ENCODE peak calls at places on chromosomes 16 and 17, in nine cellular contexts. T is ascending aorta, P is aorta, J is cardiac muscle cell, Q is lung, M is tibial artery, C is adrenal gland, N is right cardiac atrium, O is PC-3. L is an unnamed sample.
A peak's percentile ranks its signal among the peaks of the same experiment; 100 is the strongest.

GRCh38 chr16:83037102-83037501 is 410.3 kb downstream of the CDH13 start:
- DNase-seq in C (no peak), O (no peak), P (no peak), Q (no peak), T (no peak), J (peak; percentile 2), N (no peak), M (no peak), L (no peak)

GRCh38 chr17:66946251-66946650 is 18.3 kb upstream of the CACNG4 start:
- DNase-seq in M (no peak), P (no peak), T (no peak), Q (no peak), O (no peak), C (no peak), J (no peak), N (no peak), L (no peak)

GRCh38 chr16:85286970-85287814 is 174.9 kb upstream of the CIBAR2 start:
- DNase-seq in P (no peak), T (no peak), C (peak; percentile 86), N (peak; percentile 90), Q (peak; percentile 36), M (peak; percentile 40), O (no peak), J (peak; percentile 38), L (peak; percentile 83)

GRCh38 chr16:12255919-12256665 is 279.6 kb downstream of the SNX29 start:
- DNase-seq in M (no peak), T (no peak), Q (no peak), N (no peak), P (no peak), C (no peak), O (no peak), J (no peak), L (no peak)

GRCh38 chr16:31513126-31513525 is 4.9 kb upstream of the RUSF1 start:
- DNase-seq in C (no peak), O (peak; percentile 82), N (no peak), J (peak; percentile 32), Q (no peak), M (no peak), P (no peak), T (no peak), L (peak; percentile 62)

GRCh38 chr16:72956124-72957064 is 91.5 kb downstream of the ZFHX3 start:
- DNase-seq in P (peak; percentile 34), N (no peak), M (peak; percentile 55), O (no peak), C (no peak), J (no peak), Q (no peak), T (no peak), L (no peak)

GRCh38 chr17:61556224-61557188 is 34.5 kb downstream of the NACA2 start:
- DNase-seq in C (no peak), J (peak; percentile 24), Q (no peak), T (no peak), P (no peak), O (peak; percentile 28), M (no peak), N (no peak), L (peak; percentile 33)

GRCh38 chr16:3152022-3152272 is 17.1 kb downstream of the ZNF213 start:
- DNase-seq in O (no peak), J (no peak), T (no peak), M (no peak), Q (no peak), P (peak; percentile 69), N (peak; percentile 43), C (no peak), L (peak; percentile 45)

GRCh38 chr17:1644493-1645206 is 882 bp downstream of the SCARF1 start:
- DNase-seq in J (peak; percentile 25), M (no peak), T (no peak), N (peak; percentile 59), O (peak; percentile 55), C (no peak), Q (no peak), P (peak; percentile 73), L (peak; percentile 15)

GRCh38 chr17:1645207-1646171 is at the start of gene SCARF1:
- DNase-seq in P (peak; percentile 80), M (peak; percentile 58), C (peak; percentile 78), Q (no peak), T (peak; percentile 70), J (no peak), O (no peak), N (peak; percentile 91), L (no peak)

GRCh38 chr17:1646199-1646875 is 805 bp upstream of the SCARF1 start:
- DNase-seq in M (no peak), P (no peak), C (no peak), O (no peak), Q (no peak), N (peak; percentile 45), T (no peak), J (no peak), L (no peak)

GRCh38 chr17:1643293-1643998 is 2.1 kb downstream of the SCARF1 start:
- DNase-seq in Q (peak; percentile 76), J (peak; percentile 23), C (no peak), N (peak; percentile 71), O (peak; percentile 68), T (no peak), P (peak; percentile 82), M (no peak), L (no peak)

DNA sequence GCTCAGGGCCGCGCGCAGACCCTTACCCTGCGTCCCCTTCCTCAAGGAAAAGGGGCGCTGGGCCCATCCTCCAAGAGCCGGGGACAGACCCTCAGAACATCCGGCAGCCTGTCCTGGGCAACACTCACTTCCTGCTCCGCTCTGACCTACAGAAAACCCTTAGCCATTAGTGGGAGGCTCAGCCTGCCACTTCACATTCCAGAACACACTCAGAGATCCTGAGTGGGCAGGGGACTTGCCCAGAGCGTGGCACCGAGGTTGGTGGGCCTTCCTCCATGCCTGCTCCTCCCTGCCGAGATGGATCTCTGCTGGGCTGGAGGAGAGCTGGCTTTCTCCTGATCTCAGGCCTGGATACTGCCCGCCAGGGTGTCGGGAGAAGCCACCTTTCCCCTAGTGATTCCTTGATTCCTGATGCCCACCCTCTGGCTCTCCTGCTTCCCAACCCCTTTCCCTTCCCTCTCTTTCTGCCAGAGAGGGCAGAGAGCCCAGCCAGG is 1.5 kb downstream of the SCARF1 start:
- DNase-seq in C (no peak), Q (peak; percentile 72), N (peak; percentile 63), J (peak; percentile 24), O (no peak), P (no peak), T (no peak), M (no peak), L (no peak)
- H3K4me3 ChIP-seq in C (no peak overlapping the region), Q (peak overlapping the region; percentile 29), N (peak overlapping the region; percentile 37), J (no peak overlapping the region), O (peak overlapping the region; percentile 66), P (peak overlapping the region; percentile 4), T (peak overlapping the region; percentile 73), M (peak overlapping the region; percentile 54), L (no peak overlapping the region)

GRCh38 chr16:640614-641013 is 1.0 kb upstream of the MCRIP2 start:
- DNase-seq in C (no peak), Q (no peak), N (no peak), J (no peak), O (no peak), P (no peak), T (no peak), M (no peak), L (no peak)
- H3K4me1 ChIP-seq in C (peaks cover 56% of the 10 kb centered on the region), Q (peaks cover 27% of the 10 kb centered on the region), N (peaks cover 3% of the 10 kb centered on the region), J (peaks cover 23% of the 10 kb centered on the region), O (peaks cover 26% of the 10 kb centered on the region), P (no peaks in the 10 kb centered on the region), T (peaks cover 7% of the 10 kb centered on the region), M (peaks cover 20% of the 10 kb centered on the region), L (peaks cover 26% of the 10 kb centered on the region)

GRCh38 chr16:2076072-2076865 is 28.5 kb downstream of the TSC2 start:
- DNase-seq in J (no peak), C (peak; percentile 90), T (no peak), N (no peak), M (no peak), O (no peak), Q (no peak), P (no peak), L (no peak)

GRCh38 chr16:2075631-2076030 is 27.8 kb downstream of the TSC2 start:
- DNase-seq in T (no peak), J (no peak), Q (no peak), N (no peak), P (no peak), C (no peak), M (no peak), O (no peak), L (no peak)

GRCh38 chr16:2072926-2073325 is 25.1 kb downstream of the TSC2 start:
- DNase-seq in O (no peak), Q (no peak), P (no peak), J (no peak), T (no peak), M (no peak), N (no peak), C (no peak), L (no peak)

GRCh38 chr16:2071454-2072263 is 23.9 kb downstream of the TSC2 start:
- DNase-seq in M (no peak), O (no peak), N (no peak), P (no peak), J (no peak), Q (no peak), T (no peak), C (no peak), L (no peak)

GRCh38 chr16:2074071-2074470 is 26.3 kb downstream of the TSC2 start:
- DNase-seq in M (no peak), O (no peak), Q (no peak), J (no peak), T (no peak), C (no peak), N (no peak), P (no peak), L (no peak)
- H3K4me3 ChIP-seq in M (no peak overlapping the region), O (no peak overlapping the region), Q (no peak overlapping the region), J (no peak overlapping the region), T (no peak overlapping the region), C (no peak overlapping the region), N (no peak overlapping the region), P (no peak overlapping the region), L (no peak overlapping the region)

GRCh38 chr17:45300060-45300751 is 16.6 kb downstream of the MAP3K14 start:
- DNase-seq in Q (no peak), T (no peak), J (no peak), N (peak; percentile 35), P (no peak), C (no peak), M (no peak), O (no peak), L (no peak)

GRCh38 chr17:45299311-45299710 is 17.5 kb downstream of the MAP3K14 start:
- DNase-seq in O (no peak), J (no peak), C (no peak), T (no peak), Q (no peak), P (no peak), M (peak; percentile 46), N (peak; percentile 56), L (no peak)

GRCh38 chr17:45296003-45296832 is 20.6 kb downstream of the MAP3K14 start:
- DNase-seq in T (no peak), M (no peak), J (peak; percentile 49), C (no peak), Q (no peak), O (peak; percentile 91), N (peak; percentile 58), P (peak; percentile 73), L (no peak)

GRCh38 chr17:45296833-45297124 is 20.0 kb downstream of the MAP3K14 start:
- DNase-seq in O (peak; percentile 48), J (no peak), C (no peak), N (peak; percentile 29), Q (no peak), T (no peak), M (no peak), P (no peak), L (no peak)

DNA sequence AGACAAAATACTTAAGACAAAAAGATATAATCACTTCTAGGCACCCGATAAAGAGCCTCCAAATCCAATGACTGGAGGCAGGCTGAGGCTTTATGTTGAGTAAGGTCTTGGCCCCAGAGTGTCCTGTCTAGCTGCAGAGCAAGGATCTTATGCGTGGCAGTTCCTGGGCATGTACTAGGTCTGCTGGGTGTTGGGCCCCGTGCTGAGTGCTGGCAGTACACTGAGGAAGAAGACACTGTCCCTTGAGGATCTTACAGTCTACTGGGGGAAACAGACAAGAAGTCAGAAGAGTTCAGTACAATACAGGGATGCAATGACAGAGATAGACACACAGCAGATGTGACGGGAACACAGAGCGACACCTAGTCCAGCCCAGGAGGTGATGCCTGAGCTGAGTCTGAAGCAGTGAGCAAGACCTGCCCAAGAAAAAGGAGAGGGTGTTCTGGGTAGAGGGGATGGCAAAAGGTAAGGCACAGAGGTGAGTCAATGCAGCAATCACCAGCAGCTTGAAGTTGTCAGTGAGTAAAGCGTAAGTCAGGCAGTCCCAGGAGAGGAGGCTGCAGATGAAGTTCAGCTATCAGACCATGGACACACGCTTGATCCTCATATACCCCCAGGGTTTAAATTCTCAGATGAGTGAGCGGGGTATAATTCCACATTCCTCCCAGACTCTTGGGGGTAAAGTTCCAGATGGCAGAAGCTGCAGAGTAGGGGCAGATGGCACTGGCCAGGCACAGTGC is 18.1 kb downstream of the MAP3K14 start:
- DNase-seq in J (no peak), N (peak; percentile 42), Q (no peak), O (peak; percentile 36), T (no peak), C (no peak), M (no peak), P (no peak), L (no peak)
- H3K4me1 ChIP-seq in J (peaks cover 31% of the 10 kb centered on the region), N (peaks cover 39% of the 10 kb centered on the region), Q (peaks cover 21% of the 10 kb centered on the region), O (peaks cover 52% of the 10 kb centered on the region), T (peaks cover 8% of the 10 kb centered on the region), C (peaks cover 78% of the 10 kb centered on the region), M (peaks cover 37% of the 10 kb centered on the region), P (peaks cover 8% of the 10 kb centered on the region), L (peaks cover 49% of the 10 kb centered on the region)